ENCODE peak calls at places on chromosomes 13 and 19, in ten cellular contexts. R, Y, L, T, C, V, S, J, X and I are unnamed samples.
A peak's percentile ranks its signal among the peaks of the same experiment; 100 is the strongest.

GRCh38 chr19:13817615-13818371 is 22.6 kb downstream of the ZSWIM4 start:
- DNase-seq in L (no peak), R (no peak), S (no peak), Y (no peak), J (no peak), X (no peak), V (no peak), T (no peak), C (peak; percentile 90), I (no peak)

GRCh38 chr19:38389957-38390924 is 1.7 kb downstream of the SPRED3 start:
- DNase-seq in Y (no peak), X (no peak), V (no peak), C (peak; percentile 28), R (no peak), J (no peak), T (no peak), L (no peak), S (no peak), I (no peak)

GRCh38 chr19:40228863-40229262 is 2.4 kb upstream of the CCNP start:
- DNase-seq in J (no peak), Y (no peak), V (no peak), S (no peak), X (no peak), C (no peak), R (no peak), T (no peak), L (no peak), I (no peak)

GRCh38 chr13:82136880-82137279 is 1745.4 kb downstream of the SLITRK1 start:
- DNase-seq in Y (no peak), S (no peak), V (no peak), T (no peak), C (no peak), J (no peak), R (no peak), X (no peak), L (no peak), I (no peak)

GRCh38 chr19:7789447-7789846 is 26.4 kb downstream of the CLEC4M start:
- DNase-seq in Y (no peak), X (no peak), V (no peak), R (no peak), S (no peak), J (peak; percentile 18), L (no peak), C (no peak), T (no peak), I (peak; percentile 54)

GRCh38 chr19:56138069-56138468 is 3.0 kb upstream of the ZNF444 start:
- DNase-seq in C (no peak), S (no peak), X (no peak), L (no peak), J (no peak), V (no peak), Y (no peak), R (no peak), T (no peak), I (no peak)

GRCh38 chr13:32048816-32049215 is 17.2 kb downstream of the FRY start:
- DNase-seq in Y (no peak), T (no peak), V (no peak), X (peak; percentile 71), S (no peak), C (no peak), J (no peak), R (no peak), L (no peak), I (no peak)

GRCh38 chr19:15436012-15436825 is 13.5 kb downstream of the WIZ start:
- DNase-seq in L (no peak), C (no peak), J (no peak), S (no peak), X (no peak), Y (no peak), V (no peak), R (no peak), T (no peak), I (no peak)

GRCh38 chr13:41751277-41751676 is 209.6 kb downstream of the VWA8 start:
- DNase-seq in S (peak; percentile 3), Y (no peak), V (no peak), C (no peak), J (no peak), L (peak; percentile 11), X (no peak), T (no peak), R (no peak), I (no peak)

GRCh38 chr19:13794388-13794751 is 873 bp upstream of the ZSWIM4 start:
- DNase-seq in C (no peak), V (no peak), X (no peak), S (peak; percentile 3), L (peak; percentile 75), R (peak; percentile 86), T (no peak), J (no peak), Y (no peak), I (no peak)

GRCh38 chr13:95128045-95128643 is 173.1 kb downstream of the ABCC4 start:
- DNase-seq in T (no peak), S (no peak), X (no peak), V (no peak), J (no peak), R (no peak), L (no peak), C (no peak), Y (peak; percentile 54), I (no peak)

GRCh38 chr19:18257503-18258470 is 16.5 kb downstream of the IQCN start:
- DNase-seq in C (no peak), X (no peak), J (no peak), R (no peak), S (no peak), L (no peak), V (no peak), T (no peak), Y (no peak), I (no peak)

GRCh38 chr13:78598382-78598781 is 5.0 kb downstream of the POU4F1 start:
- DNase-seq in L (no peak), Y (no peak), J (no peak), X (no peak), R (no peak), V (no peak), C (no peak), T (no peak), S (no peak), I (no peak)

GRCh38 chr19:42052241-42052863 is 17.7 kb downstream of the GRIK5 start:
- DNase-seq in V (no peak), L (no peak), J (no peak), T (no peak), R (no peak), C (no peak), X (no peak), Y (peak; percentile 59), S (no peak), I (no peak)

GRCh38 chr19:57934820-57935665 is at the start of gene ZNF418:
- DNase-seq in X (peak; percentile 82), L (peak; percentile 75), R (peak; percentile 37), C (no peak), V (no peak), S (peak; percentile 82), T (no peak), Y (no peak), J (peak; percentile 35), I (peak; percentile 49)

GRCh38 chr19:48480151-48480475 is 10.9 kb downstream of the CYTH2 start:
- DNase-seq in R (peak; percentile 48), Y (no peak), J (no peak), X (no peak), L (no peak), C (no peak), S (peak; percentile 65), V (no peak), T (no peak), I (no peak)

GRCh38 chr13:21365574-21365973 is 93.5 kb downstream of the ZDHHC20 start:
- DNase-seq in V (no peak), Y (no peak), R (no peak), T (no peak), X (no peak), S (no peak), L (no peak), J (peak; percentile 17), C (no peak), I (no peak)

GRCh38 chr19:34176581-34176980 is 4.3 kb downstream of the LSM14A start:
- DNase-seq in J (no peak), L (no peak), T (no peak), R (no peak), Y (no peak), X (no peak), S (no peak), C (no peak), V (no peak), I (no peak)

GRCh38 chr19:16419671-16420394 is 51.9 kb downstream of the EPS15L1 start:
- DNase-seq in C (no peak), V (no peak), X (peak; percentile 11), Y (no peak), J (no peak), L (no peak), T (no peak), R (no peak), S (no peak), I (no peak)

GRCh38 chr19:38392707-38393308 is 4.3 kb downstream of the SPRED3 start:
- DNase-seq in J (no peak), L (peak; percentile 75), C (peak; percentile 64), R (no peak), S (no peak), X (no peak), T (no peak), Y (no peak), V (no peak), I (no peak)

GRCh38 chr19:10074153-10074552 is 12.0 kb upstream of the SHFL start:
- DNase-seq in C (no peak), X (peak; percentile 43), S (no peak), T (no peak), L (no peak), R (no peak), J (peak; percentile 60), V (no peak), Y (no peak), I (peak; percentile 51)

GRCh38 chr19:1047696-1048147 is 7.8 kb downstream of the ABCA7 start:
- DNase-seq in C (no peak), X (no peak), Y (no peak), S (no peak), L (no peak), R (no peak), T (no peak), J (no peak), V (no peak), I (no peak)

GRCh38 chr13:58097831-58098230 is 466.3 kb downstream of the PCDH17 start:
- DNase-seq in J (no peak), L (no peak), X (no peak), C (no peak), T (no peak), Y (no peak), V (no peak), S (no peak), R (no peak), I (no peak)

GRCh38 chr13:74290324-74290773 is 156.1 kb upstream of the KLF12 start:
- DNase-seq in Y (peak; percentile 95), X (no peak), T (no peak), L (no peak), S (peak; percentile 38), C (peak; percentile 40), J (peak; percentile 22), R (no peak), V (no peak), I (peak; percentile 7)

GRCh38 chr13:113493315-113493951 is 2.9 kb upstream of the DCUN1D2 start:
- DNase-seq in T (no peak), J (no peak), L (peak; percentile 85), V (no peak), S (no peak), R (no peak), X (peak; percentile 46), C (no peak), Y (peak; percentile 50), I (no peak)

GRCh38 chr19:2215281-2215751 is 20.8 kb downstream of the PLEKHJ1 start:
- DNase-seq in X (no peak), C (no peak), V (no peak), T (no peak), S (no peak), Y (no peak), J (peak; percentile 26), R (no peak), L (no peak), I (no peak)

GRCh38 chr13:50168803-50169202 is 153.6 kb downstream of the KCNRG start:
- DNase-seq in Y (no peak), J (no peak), R (no peak), T (no peak), L (no peak), V (no peak), S (no peak), X (no peak), C (no peak), I (no peak)

GRCh38 chr19:3769494-3769893 is 2.5 kb downstream of the RAX2 start:
- DNase-seq in Y (no peak), S (no peak), R (no peak), L (no peak), V (no peak), J (no peak), C (no peak), T (no peak), X (no peak), I (no peak)